ENCODE peak calls at places on chromosomes 11 and 22, in four cellular contexts. I, W, V and S are unnamed samples.

GRCh38 chr22:37022483-37023337 is 3.2 kb downstream of the MPST start:
- DNase-seq in I (no peak), W (no peak), V (no peak), S (no peak)

GRCh38 chr11:128595775-128596174 is 8.4 kb upstream of the ETS1 start:
- DNase-seq in I (no peak), W (no peak), V (no peak), S (no peak)

GRCh38 chr22:23113067-23113846 is 28.5 kb downstream of the RSPH14 start:
- DNase-seq in I (peak; percentile 47), W (no peak), V (peak; percentile 34), S (no peak)

GRCh38 chr11:73729594-73730206 is 31.2 kb downstream of the RAB6A start:
- DNase-seq in I (no peak), W (no peak), V (no peak), S (no peak)

GRCh38 chr11:66042227-66043007 is 6.5 kb downstream of the GAL3ST3 start:
- DNase-seq in I (no peak), W (no peak), V (no peak), S (no peak)

GRCh38 chr22:46049726-46050450 is 72.9 kb upstream of the WNT7B start:
- DNase-seq in I (no peak), W (no peak), V (no peak), S (no peak)

GRCh38 chr11:58334708-58335107 is 24.2 kb downstream of the OR5B17 start:
- DNase-seq in I (no peak), W (no peak), V (no peak), S (no peak)

GRCh38 chr11:65366340-65366773 is 11.8 kb downstream of the TIGD3 start:
- DNase-seq in I (no peak), W (peak; percentile 87), V (no peak), S (peak; percentile 86)

GRCh38 chr11:57699813-57700212 is 12.2 kb downstream of the MED19 start:
- DNase-seq in I (no peak), W (no peak), V (no peak), S (no peak)

GRCh38 chr11:72446929-72447753 is 12.8 kb upstream of the CLPB start:
- DNase-seq in I (no peak), W (peak; percentile 41), V (no peak), S (peak; percentile 67)

GRCh38 chr22:19419464-19420178 is 11.9 kb downstream of the HIRA start:
- DNase-seq in I (no peak), W (no peak), V (no peak), S (peak; percentile 65)

GRCh38 chr22:48091060-48091650 is 1328.7 kb downstream of the TBC1D22A start:
- DNase-seq in I (no peak), W (no peak), V (no peak), S (no peak)

GRCh38 chr11:57596266-57596885 is 1.1 kb upstream of the SERPING1 start:
- DNase-seq in I (no peak), W (no peak), V (no peak), S (no peak)

GRCh38 chr11:47858169-47858543 is 10.0 kb upstream of the NUP160 start:
- DNase-seq in I (no peak), W (no peak), V (no peak), S (no peak)

GRCh38 chr11:109818303-109818702 is 274.9 kb upstream of the ZC3H12C start:
- DNase-seq in I (no peak), W (no peak), V (no peak), S (no peak)

GRCh38 chr22:24208012-24208749 is 26.9 kb downstream of the SUSD2 start:
- DNase-seq in I (peak; percentile 66), W (no peak), V (peak; percentile 56), S (no peak)

GRCh38 chr11:101269390-101269789 is 139.8 kb upstream of the PGR start:
- DNase-seq in I (no peak), W (no peak), V (no peak), S (no peak)

GRCh38 chr11:65915821-65916251 is 3.0 kb downstream of the C11orf68 start:
- DNase-seq in I (peak; percentile 91), W (no peak), V (peak; percentile 72), S (no peak)

DNA sequence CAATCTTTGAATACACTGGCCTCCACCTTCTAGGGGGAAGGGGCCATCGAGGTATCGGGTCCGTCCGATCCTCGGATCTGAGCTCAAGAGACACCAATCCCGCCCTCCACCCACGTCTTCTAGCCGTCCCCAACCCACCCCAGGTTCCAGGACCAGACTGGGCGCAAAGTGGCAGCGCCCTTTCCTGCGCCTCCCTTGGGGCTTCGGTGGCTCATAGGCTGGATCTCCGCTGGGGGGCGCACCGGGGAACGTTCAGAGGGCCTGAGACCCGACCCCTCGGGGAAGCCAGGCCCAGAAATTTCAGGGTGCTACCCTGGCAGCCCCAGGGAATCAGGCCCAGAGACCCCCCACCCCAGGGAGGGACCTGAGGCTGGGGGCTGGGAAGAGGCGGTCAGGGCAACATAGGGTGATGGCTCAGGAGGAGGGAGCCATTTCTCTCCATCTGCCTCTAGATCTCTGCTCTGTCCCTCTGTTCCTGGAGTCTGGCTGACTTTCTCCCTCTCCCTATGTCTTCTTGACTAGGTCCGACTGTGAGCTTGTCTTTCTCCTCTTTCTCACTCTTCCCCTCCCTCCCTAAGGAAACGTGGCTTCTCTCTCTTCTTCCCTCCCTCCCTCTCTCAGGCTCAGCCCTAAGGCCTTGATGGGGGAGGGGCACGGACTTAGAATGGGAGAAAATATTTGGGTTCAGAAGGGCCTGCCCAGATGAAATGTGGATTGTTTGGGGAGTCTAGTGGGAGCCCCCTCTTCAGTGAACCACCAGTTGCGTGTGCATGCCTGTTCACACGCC is 1.1 kb downstream of the CREB3L1 start:
- DNase-seq in I (peak; percentile 63), W (peak; percentile 68), V (peak; percentile 65), S (peak; percentile 70)
- TF ChIP-seq CTCF in I (no peak), W (peak; percentile 30), V (peak; percentile 60), S (peak; percentile 36)

GRCh38 chr11:5369793-5370192 is 13.8 kb upstream of the OR51M1 start:
- DNase-seq in I (no peak), W (no peak), V (no peak), S (peak; percentile 25)
- TF ChIP-seq CTCF in I (no peak), W (no peak), V (no peak), S (peak; percentile 20)

GRCh38 chr11:46107780-46108179 is 13.5 kb downstream of the PHF21A start:
- DNase-seq in I (no peak), W (no peak), V (no peak), S (no peak)
- TF ChIP-seq CTCF in I (no peak), W (no peak), V (no peak), S (no peak)

GRCh38 chr11:41532413-41532812 is 73.0 kb upstream of the LRRC4C start:
- DNase-seq in I (no peak), W (no peak), V (no peak), S (no peak)

GRCh38 chr11:41536001-41536568 is 76.6 kb upstream of the LRRC4C start:
- DNase-seq in I (no peak), W (no peak), V (no peak), S (no peak)

GRCh38 chr11:41533761-41534160 is 74.3 kb upstream of the LRRC4C start:
- DNase-seq in I (no peak), W (no peak), V (no peak), S (no peak)

GRCh38 chr11:41534861-41535260 is 75.4 kb upstream of the LRRC4C start:
- DNase-seq in I (no peak), W (no peak), V (no peak), S (no peak)
- TF ChIP-seq CTCF in I (no peak), W (no peak), V (no peak), S (no peak)

DNA sequence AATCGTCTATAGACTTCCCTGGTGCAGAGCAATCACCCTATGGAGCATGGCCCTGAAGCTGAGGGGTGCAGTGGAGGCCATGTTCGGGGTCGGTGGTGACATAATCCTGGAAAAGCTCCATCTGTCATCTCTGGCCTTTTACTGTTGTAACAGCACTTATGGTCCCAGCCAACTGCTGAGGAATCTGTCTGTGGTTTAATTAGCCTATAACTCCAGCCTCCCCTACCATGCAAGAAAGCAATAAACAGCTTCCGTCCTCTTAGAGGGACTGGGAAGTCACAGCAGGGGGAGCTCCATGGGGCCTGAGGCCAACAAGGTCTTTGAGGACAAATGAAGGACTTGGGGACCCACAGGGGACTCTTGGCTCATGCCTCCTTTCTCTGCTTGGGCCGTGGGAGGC is 159.1 kb upstream of the NECTIN1 start:
- DNase-seq in I (no peak), W (no peak), V (no peak), S (no peak)
- TF ChIP-seq CTCF in I (no peak), W (no peak), V (no peak), S (no peak)

DNA sequence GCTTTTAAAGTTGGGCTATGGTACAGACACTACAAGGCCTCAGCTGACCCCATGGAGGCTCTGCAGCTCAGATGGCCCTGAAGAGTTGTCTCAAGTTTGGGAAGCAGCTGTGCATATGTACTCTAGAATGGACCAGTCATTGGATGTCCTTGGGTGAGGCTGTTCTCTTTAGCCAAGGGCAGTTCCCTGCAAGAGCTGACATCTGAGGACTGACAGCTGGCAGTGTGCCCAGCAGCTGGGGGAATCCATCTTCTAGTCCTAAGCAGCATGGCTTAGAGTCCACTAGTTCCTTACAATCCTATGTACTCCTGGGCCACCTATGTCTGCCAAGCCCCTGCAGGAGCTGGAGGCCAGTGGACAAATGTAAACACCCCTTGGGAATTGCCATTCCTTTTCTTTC is 76.5 kb downstream of the C11orf91 start:
- DNase-seq in I (no peak), W (no peak), V (peak; percentile 21), S (no peak)
- TF ChIP-seq CTCF in I (no peak), W (no peak), V (no peak), S (no peak)

DNA sequence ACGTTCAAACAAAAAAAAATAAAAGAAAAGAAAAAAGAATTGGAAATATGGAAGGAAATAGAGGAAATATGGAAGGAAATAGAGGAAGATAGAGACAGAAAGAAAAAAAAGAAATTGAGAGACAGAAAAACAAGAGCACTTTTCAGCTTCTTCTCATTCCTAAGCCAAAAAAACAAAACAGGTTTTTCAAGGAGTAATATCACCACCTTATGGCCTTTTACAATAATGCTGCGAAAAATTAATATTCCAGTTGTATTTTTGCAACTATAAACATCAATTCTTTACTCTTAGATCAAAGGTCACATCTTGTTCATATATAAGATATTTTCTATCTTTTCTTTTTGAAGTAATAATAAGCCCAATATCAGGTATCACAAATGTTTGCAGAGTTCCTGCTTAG is 328.3 kb downstream of the FAT3 start:
- DNase-seq in I (no peak), W (no peak), V (no peak), S (no peak)
- TF ChIP-seq CTCF in I (no peak), W (peak; percentile 22), V (no peak), S (no peak)

DNA sequence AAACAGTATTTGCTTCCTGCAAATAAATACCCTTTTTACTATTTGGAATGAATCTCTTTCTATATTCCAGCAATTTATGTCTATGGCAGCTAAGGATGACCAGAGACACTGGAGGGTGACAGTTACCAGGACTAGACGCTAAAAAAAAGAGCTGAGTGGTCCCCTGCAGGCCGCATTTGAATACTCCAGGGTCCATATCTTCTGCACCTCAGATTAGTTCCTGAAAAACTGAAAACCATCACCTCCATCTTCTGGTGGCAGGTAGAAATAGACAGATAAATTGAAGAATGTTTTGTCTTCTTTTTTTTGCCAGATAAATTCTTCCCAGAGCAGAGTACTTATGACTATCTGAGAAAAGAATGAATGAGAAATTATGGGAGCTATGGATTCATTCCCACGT is 145.6 kb downstream of the CSNK2A3 start:
- DNase-seq in I (no peak), W (no peak), V (no peak), S (no peak)
- TF ChIP-seq CTCF in I (no peak), W (no peak), V (no peak), S (no peak)